ENCODE peak calls at places on chromosomes 4 and X, in four cellular contexts. P, G, D and I are unnamed samples. For H3K36me3, the result is how much of the 10 kb centered on the place peaks cover.

GRCh38 chr4:166198041-166198440 is 325.0 kb downstream of the TLL1 start:
- DNase-seq in D (no peak), G (no peak), P (no peak), I (no peak)

GRCh38 chrX:42943051-42943450 is 165.1 kb upstream of the PPP1R2C start:
- DNase-seq in P (no peak), D (no peak), G (no peak), I (no peak)

GRCh38 chrX:136336623-136337022 is 35.9 kb downstream of the ADGRG4 start:
- DNase-seq in P (no peak), G (no peak), D (no peak), I (no peak)

GRCh38 chr4:186627226-186627865 is 72.0 kb upstream of the MTNR1A start:
- DNase-seq in D (no peak), G (peak), P (no peak), I (peak)

GRCh38 chrX:47215291-47215900 is 3.1 kb upstream of the CDK16 start:
- DNase-seq in D (no peak), G (no peak), P (no peak), I (no peak)

GRCh38 chrX:115606861-115607260 is 45.9 kb downstream of the PLS3 start:
- DNase-seq in G (no peak), P (no peak), D (no peak), I (no peak)

GRCh38 chr4:95572304-95572991 is 23.7 kb upstream of the UNC5C start:
- DNase-seq in P (no peak), G (no peak), D (no peak), I (peak)

GRCh38 chr4:76589872-76590846 is 155.1 kb downstream of the SHROOM3 start:
- DNase-seq in G (peak), D (peak), P (peak), I (no peak)

GRCh38 chrX:22406332-22406731 is 133.6 kb downstream of the CBLL2 start:
- DNase-seq in G (no peak), D (no peak), P (no peak), I (no peak)

GRCh38 chrX:6683353-6683752 is 148.4 kb upstream of the VCX3A start:
- DNase-seq in P (no peak), D (no peak), G (no peak), I (no peak)

GRCh38 chrX:54171091-54171490 is 12.0 kb downstream of the FAM120C start:
- DNase-seq in G (no peak), P (no peak), D (no peak), I (no peak)

GRCh38 chr4:159298502-159298901 is 195.6 kb downstream of the RAPGEF2 start:
- DNase-seq in D (no peak), G (peak), P (no peak), I (peak)

GRCh38 chr4:75930152-75930551 is 10.7 kb downstream of the NAAA start:
- DNase-seq in D (no peak), G (no peak), P (no peak), I (no peak)

GRCh38 chrX:137926090-137926489 is 360.2 kb downstream of the ZIC3 start:
- DNase-seq in D (peak), G (no peak), P (peak), I (peak)

GRCh38 chr4:81221303-81222081 is 6.5 kb upstream of the PRKG2 start:
- DNase-seq in D (no peak), P (no peak), G (no peak), I (no peak)

GRCh38 chr4:37682701-37683401 is 3.3 kb downstream of the RELL1 start:
- DNase-seq in G (no peak), P (no peak), D (no peak), I (no peak)

GRCh38 chr4:173214661-173215060 is 46.0 kb downstream of the GALNT7 start:
- DNase-seq in D (no peak), G (peak), P (no peak), I (peak)

GRCh38 chr4:127141857-127142256 is 490.9 kb upstream of the INTU start:
- DNase-seq in D (no peak), P (no peak), G (peak), I (peak)

GRCh38 chr4:103449285-103449684 is 251.1 kb upstream of the CENPE start:
- DNase-seq in D (no peak), P (no peak), G (no peak), I (no peak)

GRCh38 chr4:47525154-47525819 is 40.2 kb downstream of the ATP10D start:
- DNase-seq in D (no peak), P (no peak), G (peak), I (peak)

GRCh38 chrX:71439898-71440297 is 73.7 kb downstream of the TAF1 start:
- DNase-seq in G (no peak), P (no peak), D (no peak), I (no peak)

GRCh38 chr4:97664741-97665140 is 478.5 kb downstream of the STPG2 start:
- DNase-seq in P (no peak), G (no peak), D (no peak), I (no peak)

GRCh38 chr4:159428975-159429692 is 326.3 kb downstream of the RAPGEF2 start:
- DNase-seq in G (no peak), D (no peak), P (no peak), I (no peak)

DNA sequence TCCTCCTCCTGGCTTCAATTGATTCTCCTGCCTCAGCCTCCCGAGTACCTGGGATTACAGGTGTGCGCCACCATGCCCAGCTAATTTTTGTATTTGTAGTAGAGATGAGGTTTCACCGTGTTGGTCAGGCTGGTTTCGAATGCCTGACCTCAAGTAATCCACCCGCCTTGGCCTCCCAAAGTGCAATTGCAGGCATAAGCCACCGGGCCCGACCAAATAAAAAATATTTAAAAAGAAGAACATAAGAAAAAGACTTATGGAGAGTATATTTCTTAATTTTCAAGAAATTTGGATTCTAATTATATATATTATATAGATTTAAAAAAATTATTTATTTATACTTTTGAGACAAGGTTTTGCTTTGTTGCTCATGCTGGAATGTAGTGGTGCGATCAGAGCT is 29.8 kb downstream of the N4BP2 start:
- DNase-seq in G (no peak), D (no peak), P (no peak), I (no peak)
- TF ChIP-seq CTCF in G (no peak), D (no peak), P (no peak), I (no peak)

DNA sequence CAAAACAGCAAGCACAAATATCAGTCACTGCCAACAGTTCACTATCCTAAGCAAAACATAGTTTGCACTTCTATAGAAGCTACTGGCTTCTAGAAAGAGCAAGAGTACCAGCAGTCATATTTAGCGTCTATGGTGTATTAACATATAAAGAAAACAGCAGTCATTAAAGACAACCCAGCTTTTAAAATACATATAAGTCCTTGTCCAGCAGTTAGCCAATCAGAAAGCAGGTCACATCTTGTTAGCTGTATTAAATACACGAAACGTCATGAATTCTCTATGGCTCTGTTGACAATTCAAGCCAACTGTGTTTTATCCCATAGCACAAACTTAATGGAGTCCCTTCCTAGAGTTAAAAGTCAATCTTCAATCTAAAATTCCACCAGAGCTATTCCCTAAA is 1.6 kb downstream of the LDB2 start:
- DNase-seq in P (no peak), G (peak), D (no peak), I (no peak)
- H3K4me3 ChIP-seq in P (peak), G (peak), D (peak), I (no peak)

GRCh38 chrX:48978226-48978625 is 6.6 kb upstream of the KCND1 start:
- DNase-seq in D (no peak), P (no peak), G (no peak), I (no peak)

GRCh38 chrX:48976086-48976485 is 4.4 kb upstream of the KCND1 start:
- DNase-seq in G (no peak), D (no peak), P (no peak), I (no peak)

GRCh38 chrX:48975541-48975940 is 3.9 kb upstream of the KCND1 start:
- DNase-seq in D (no peak), G (no peak), P (no peak), I (no peak)

GRCh38 chrX:48983081-48983480 is 11.4 kb upstream of the KCND1 start:
- DNase-seq in P (no peak), G (no peak), D (no peak), I (no peak)

DNA sequence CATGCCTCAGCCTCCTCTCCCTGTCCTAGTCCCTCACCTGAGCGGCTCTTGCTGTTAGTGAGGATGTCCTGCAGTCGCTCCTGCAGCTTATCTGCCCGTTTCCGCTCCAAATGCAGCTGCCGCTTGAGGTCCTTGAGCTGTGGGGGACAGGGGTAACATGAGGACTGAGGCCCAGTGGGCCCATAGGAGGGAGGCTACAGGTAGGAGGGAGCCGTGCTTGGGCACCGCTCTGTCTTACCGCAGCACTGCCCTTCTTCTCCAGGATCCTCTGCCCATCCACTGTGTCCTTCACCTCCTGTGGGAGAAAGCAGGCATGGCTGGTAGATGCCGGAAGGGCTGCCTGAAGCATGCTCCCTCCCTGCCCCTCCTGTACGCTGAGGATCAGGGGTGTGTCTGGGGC is 9.5 kb upstream of the KCND1 start:
- DNase-seq in D (no peak), P (no peak), G (no peak), I (no peak)
- H3K36me3 ChIP-seq in D (under half), P (under half), G (under half), I (under half)

GRCh38 chrX:108138814-108139213 is 47.2 kb downstream of the ATG4A start:
- DNase-seq in P (no peak), D (no peak), G (no peak), I (no peak)

GRCh38 chrX:108134724-108135123 is 43.1 kb downstream of the ATG4A start:
- DNase-seq in P (no peak), G (no peak), D (no peak), I (no peak)

DNA sequence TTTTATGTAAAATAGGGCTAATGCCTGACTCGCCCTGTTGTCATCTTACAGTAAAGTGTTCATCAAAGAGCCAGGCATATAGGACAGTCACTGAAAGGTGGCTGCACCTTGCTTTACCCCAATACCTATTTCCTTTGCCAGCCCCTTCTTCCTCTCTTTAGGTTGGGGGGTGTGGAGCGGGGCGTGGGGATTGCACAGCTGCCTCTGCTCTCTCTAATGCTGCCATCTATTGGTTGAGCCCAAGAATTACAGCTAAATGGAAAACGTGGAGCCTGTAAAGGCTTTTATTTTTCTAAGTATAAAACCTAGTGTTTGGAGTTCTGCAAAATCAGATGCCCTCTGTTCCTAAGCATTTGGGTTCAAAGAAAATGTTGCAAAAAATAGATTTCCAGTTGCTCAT is 47.7 kb downstream of the ATG4A start:
- DNase-seq in P (peak), G (no peak), D (no peak), I (peak)
- TF ChIP-seq CTCF in P (peak), G (peak), D (peak), I (peak)

DNA sequence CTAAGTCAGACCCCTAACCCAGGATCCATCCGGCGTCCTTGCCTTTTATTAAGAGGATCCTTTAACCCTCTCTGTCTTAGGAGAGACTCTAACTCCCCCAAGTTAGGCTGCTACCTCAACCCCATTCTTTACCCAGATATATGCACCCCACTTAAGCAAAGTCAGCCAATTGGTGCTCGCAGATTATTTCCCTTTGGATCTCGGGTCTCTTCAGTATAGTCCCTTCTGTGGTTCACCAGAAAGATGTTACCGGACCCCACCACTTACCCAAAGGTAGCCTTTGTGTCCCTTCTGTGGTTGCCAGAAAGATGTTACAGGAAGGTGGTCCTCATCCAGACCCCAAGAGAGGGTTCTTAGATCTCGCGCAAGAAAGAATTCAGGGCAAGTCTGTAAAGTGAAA is 212.9 kb upstream of the GRID2 start:
- DNase-seq in G (no peak), D (no peak), P (no peak), I (no peak)
- H3K4me3 ChIP-seq in G (no peak), D (no peak), P (no peak), I (no peak)

GRCh38 chr4:78878031-78878430 is 61.2 kb downstream of the PAQR3 start:
- DNase-seq in D (no peak), P (no peak), G (no peak), I (no peak)

GRCh38 chr4:78885598-78885997 is 53.6 kb downstream of the PAQR3 start:
- DNase-seq in P (no peak), D (no peak), G (peak), I (no peak)

GRCh38 chr4:78876568-78877320 is 62.5 kb downstream of the PAQR3 start:
- DNase-seq in D (no peak), P (no peak), G (no peak), I (peak)

GRCh38 chr4:78880874-78881492 is 58.3 kb downstream of the PAQR3 start:
- DNase-seq in D (no peak), P (no peak), G (no peak), I (no peak)
- H3K36me3 ChIP-seq in D (under half), P (half or more), G (under half), I (under half)

GRCh38 chr4:133618963-133619362 is 469.9 kb downstream of the PCDH10 start:
- DNase-seq in G (no peak), D (no peak), P (no peak), I (no peak)
- TF ChIP-seq CTCF in G (no peak), D (no peak), P (no peak), I (no peak)

GRCh38 chr4:18816228-18816891 is 794.8 kb upstream of the LCORL start:
- DNase-seq in D (no peak), P (no peak), G (no peak), I (no peak)
- H3K4me3 ChIP-seq in D (no peak), P (no peak), G (no peak), I (no peak)